ENCODE peak calls at places on chromosomes 7 and 10, in five cellular contexts. Q is renal cortical epithelial cell; R is T follicular helper cell; A is gastrocnemius medialis; I is activated CD4-positive, alpha-beta T cell treated with anti-CD3 and anti-CD28 coated beads for 24 hours. T is an unnamed sample.

GRCh38 chr7:37445800-37446199 is 2.9 kb downstream of the ELMO1 start:
- DNase-seq in Q (no peak), R (no peak), A (no peak), I (no peak), T (no peak)

GRCh38 chr7:150381096-150381495 is 2.0 kb downstream of the ZNF775 start:
- DNase-seq in Q (no peak), R (no peak), A (no peak), I (no peak), T (no peak)

GRCh38 chr7:83111391-83111790 is 51.3 kb downstream of the PCLO start:
- DNase-seq in Q (peak), R (no peak), A (no peak), I (no peak), T (no peak)

GRCh38 chr10:82737556-82737955 is 862.6 kb downstream of the NRG3 start:
- DNase-seq in Q (no peak), R (no peak), A (no peak), I (no peak), T (no peak)

GRCh38 chr7:109062798-109063197 is 493.1 kb downstream of the DNAJB9 start:
- DNase-seq in Q (no peak), R (no peak), A (no peak), I (no peak), T (no peak)

GRCh38 chr7:138963675-138964074 is 17.5 kb downstream of the KIAA1549 start:
- DNase-seq in Q (no peak), R (no peak), A (no peak), I (no peak), T (no peak)

GRCh38 chr7:127904706-127905056 is 126.6 kb downstream of the LRRC4 start:
- DNase-seq in Q (no peak), R (no peak), A (no peak), I (no peak), T (no peak)

GRCh38 chr10:4249841-4250496 is 465.0 kb upstream of the KLF6 start:
- DNase-seq in Q (no peak), R (no peak), A (no peak), I (no peak), T (no peak)

GRCh38 chr10:116070743-116071320 is 202.2 kb downstream of the GFRA1 start:
- DNase-seq in Q (no peak), R (no peak), A (no peak), I (no peak), T (peak)

GRCh38 chr10:92328999-92329398 is 38.0 kb downstream of the MARCHF5 start:
- DNase-seq in Q (peak), R (no peak), A (no peak), I (no peak), T (no peak)

GRCh38 chr10:86354761-86355540 is 11.6 kb downstream of the GRID1 start:
- DNase-seq in Q (no peak), R (no peak), A (no peak), I (no peak), T (no peak)

GRCh38 chr7:137325927-137326326 is 17.6 kb downstream of the PTN start:
- DNase-seq in Q (no peak), R (no peak), A (no peak), I (no peak), T (no peak)

GRCh38 chr7:100157334-100158228 is 942 bp downstream of the TRAPPC14 start:
- DNase-seq in Q (peak), R (no peak), A (peak), I (no peak), T (peak)

GRCh38 chr10:131216681-131217230 is 94.8 kb downstream of the TCERG1L start:
- DNase-seq in Q (no peak), R (no peak), A (no peak), I (no peak), T (no peak)

GRCh38 chr7:156055206-156055822 is 243.1 kb upstream of the SHH start:
- DNase-seq in Q (peak), R (no peak), A (no peak), I (no peak), T (no peak)

GRCh38 chr10:5563237-5563961 is 38.6 kb downstream of the CALML3 start:
- DNase-seq in Q (no peak), R (no peak), A (no peak), I (no peak), T (no peak)

GRCh38 chr10:80855348-80855971 is 317.8 kb downstream of the SH2D4B start:
- DNase-seq in Q (no peak), R (no peak), A (no peak), I (no peak), T (no peak)

GRCh38 chr7:100119701-100120517 is 475 bp downstream of the CNPY4 start:
- DNase-seq in Q (no peak), R (peak), A (peak), I (peak), T (peak)

GRCh38 chr10:88243847-88244730 is 339.0 kb downstream of the RNLS start:
- DNase-seq in Q (no peak), R (no peak), A (peak), I (no peak), T (no peak)

T was measured in lower leg skin.